ENCODE peak calls at places on chromosome 15, in four cellular contexts. I is endothelial cell of umbilical vein, K is amniotic stem cell, Q is brain microvascular endothelial cell. Y is an unnamed sample.

GRCh38 chr15:34039506-34040123 is 611 bp upstream of the AVEN start:
- DNase-seq in I (peak), K (no peak), Q (peak), Y (peak)

GRCh38 chr15:69476704-69477473 is 24.3 kb downstream of the RPLP1 start:
- DNase-seq in I (no peak), K (no peak), Q (no peak), Y (no peak)

GRCh38 chr15:57432141-57432701 is 55.9 kb downstream of the CGNL1 start:
- DNase-seq in I (peak), K (no peak), Q (no peak), Y (peak)

GRCh38 chr15:69736161-69736560 is 283.5 kb downstream of the RPLP1 start:
- DNase-seq in I (no peak), K (no peak), Q (no peak), Y (no peak)

GRCh38 chr15:72925661-72926060 is 126.6 kb upstream of the NEO1 start:
- DNase-seq in I (no peak), K (no peak), Q (no peak), Y (no peak)

GRCh38 chr15:93088981-93089854 is at the start of gene RGMA:
- DNase-seq in I (no peak), K (no peak), Q (no peak), Y (no peak)

GRCh38 chr15:80275946-80276345 is 23.9 kb upstream of the CTXND1 start:
- DNase-seq in I (no peak), K (no peak), Q (peak), Y (no peak)

GRCh38 chr15:59087731-59088130 is 17.2 kb upstream of the CCNB2 start:
- DNase-seq in I (no peak), K (no peak), Q (no peak), Y (no peak)

GRCh38 chr15:75232826-75233503 is 25.2 kb upstream of the GOLGA6C start:
- DNase-seq in I (no peak), K (no peak), Q (no peak), Y (no peak)

GRCh38 chr15:26082833-26083174 is 219.7 kb upstream of the ATP10A start:
- DNase-seq in I (no peak), K (peak), Q (peak), Y (no peak)

GRCh38 chr15:75731248-75732100 is 18.8 kb upstream of the CSPG4 start:
- DNase-seq in I (no peak), K (no peak), Q (no peak), Y (peak)

GRCh38 chr15:22974745-22975144 is 5.4 kb downstream of the CYFIP1 start:
- DNase-seq in I (no peak), K (no peak), Q (no peak), Y (no peak)

GRCh38 chr15:70347766-70348558 is 250.2 kb upstream of the TLE3 start:
- DNase-seq in I (no peak), K (no peak), Q (no peak), Y (no peak)

GRCh38 chr15:52284164-52284563 is 11.4 kb downstream of the MYO5C start:
- DNase-seq in I (no peak), K (no peak), Q (peak), Y (peak)

GRCh38 chr15:81939604-81940440 is 106.0 kb downstream of the MEX3B start:
- DNase-seq in I (peak), K (no peak), Q (peak), Y (peak)

GRCh38 chr15:56754993-56755392 is 21.7 kb upstream of the ZNF280D start:
- DNase-seq in I (no peak), K (no peak), Q (no peak), Y (no peak)

GRCh38 chr15:56491110-56491722 is 26.3 kb upstream of the MNS1 start:
- DNase-seq in I (peak), K (peak), Q (peak), Y (peak)

GRCh38 chr15:33059184-33059583 is 135.3 kb downstream of the FMN1 start:
- DNase-seq in I (peak), K (no peak), Q (no peak), Y (no peak)

GRCh38 chr15:64050281-64051092 is 4.2 kb upstream of the DAPK2 start:
- DNase-seq in I (no peak), K (no peak), Q (no peak), Y (no peak)

GRCh38 chr15:52206446-52206845 is 15.3 kb upstream of the GNB5 start:
- DNase-seq in I (no peak), K (no peak), Q (no peak), Y (no peak)

GRCh38 chr15:66072616-66073361 is 180.8 kb downstream of the MEGF11 start:
- DNase-seq in I (no peak), K (no peak), Q (no peak), Y (no peak)

GRCh38 chr15:96334705-96335428 is 4.4 kb downstream of the NR2F2 start:
- DNase-seq in I (peak), K (no peak), Q (peak), Y (peak)

GRCh38 chr15:75230016-75230343 is 28.2 kb upstream of the GOLGA6C start:
- DNase-seq in I (no peak), K (no peak), Q (no peak), Y (no peak)

GRCh38 chr15:32822739-32823138 is 104.9 kb downstream of the GREM1 start:
- DNase-seq in I (no peak), K (no peak), Q (no peak), Y (no peak)

GRCh38 chr15:55353030-55353429 is 34.0 kb downstream of the PIGB start:
- DNase-seq in I (no peak), K (no peak), Q (no peak), Y (no peak)

GRCh38 chr15:81326466-81327212 is 2.7 kb upstream of the STARD5 start:
- DNase-seq in I (no peak), K (no peak), Q (no peak), Y (no peak)

GRCh38 chr15:80411788-80412288 is 7.7 kb downstream of the ARNT2 start:
- DNase-seq in I (no peak), K (no peak), Q (no peak), Y (no peak)

GRCh38 chr15:41790756-41791546 is 16.7 kb downstream of the MAPKBP1 start:
- DNase-seq in I (peak), K (no peak), Q (peak), Y (peak)

GRCh38 chr15:59300618-59301139 is 72.0 kb downstream of the MYO1E start:
- DNase-seq in I (no peak), K (no peak), Q (no peak), Y (peak)

GRCh38 chr15:92629975-92630626 is 25.5 kb downstream of the FAM174B start:
- DNase-seq in I (peak), K (no peak), Q (no peak), Y (peak)

GRCh38 chr15:33161209-33161608 is 33.3 kb downstream of the FMN1 start:
- DNase-seq in I (no peak), K (no peak), Q (no peak), Y (no peak)

GRCh38 chr15:52103217-52104207 is 9.1 kb downstream of the BCL2L10 start:
- DNase-seq in I (peak), K (peak), Q (peak), Y (peak)

GRCh38 chr15:88849376-88850122 is 45.8 kb downstream of the HAPLN3 start:
- DNase-seq in I (no peak), K (no peak), Q (no peak), Y (no peak)

GRCh38 chr15:96342611-96343528 is 12.4 kb downstream of the NR2F2 start:
- DNase-seq in I (peak), K (no peak), Q (peak), Y (peak)

GRCh38 chr15:43150171-43150929 is 17.0 kb downstream of the TMEM62 start:
- DNase-seq in I (peak), K (peak), Q (peak), Y (peak)

Y was measured in dermis blood vessel endothelial cell.